ENCODE peak calls at places on chromosomes 12 and 14, in six cellular contexts. Y is prostate gland, M is K562, O is HCT116, S is endothelial cell of umbilical vein, V is transverse colon. N is an unnamed sample.

GRCh38 chr12:91400249-91400648 is 217.6 kb upstream of the DCN start:
- DNase-seq in Y (no peak), M (no peak), O (no peak), S (peak; percentile 93), V (no peak), N (no peak)

GRCh38 chr12:69501154-69501895 is 31.1 kb downstream of the FRS2 start:
- DNase-seq in Y (no peak), M (no peak), O (no peak), S (no peak), V (no peak), N (no peak)

GRCh38 chr12:25769076-25769945 is 189.2 kb upstream of the RASSF8 start:
- DNase-seq in Y (no peak), M (no peak), O (no peak), S (peak; percentile 79), V (no peak), N (no peak)

GRCh38 chr14:58944226-58944769 is 244.2 kb upstream of the DAAM1 start:
- DNase-seq in Y (no peak), M (no peak), O (no peak), S (no peak), V (peak; percentile 59), N (no peak)

GRCh38 chr12:93714382-93714781 is 37.2 kb downstream of the CRADD start:
- DNase-seq in Y (no peak), M (no peak), O (no peak), S (no peak), V (no peak), N (no peak)

GRCh38 chr12:110744176-110744575 is 1.5 kb upstream of the PPP1CC start:
- DNase-seq in Y (no peak), M (no peak), O (no peak), S (peak; percentile 33), V (no peak), N (no peak)

GRCh38 chr12:26032719-26033241 is 74.3 kb downstream of the RASSF8 start:
- DNase-seq in Y (no peak), M (no peak), O (no peak), S (no peak), V (no peak), N (no peak)

GRCh38 chr14:94036328-94037167 is 10.4 kb downstream of the OTUB2 start:
- DNase-seq in Y (peak; percentile 45), M (peak; percentile 66), O (peak; percentile 64), S (peak; percentile 69), V (peak; percentile 81), N (peak; percentile 72)

GRCh38 chr14:75399819-75400678 is 27.8 kb upstream of the JDP2 start:
- DNase-seq in Y (peak; percentile 98), M (no peak), O (no peak), S (peak; percentile 49), V (peak; percentile 94), N (no peak)

GRCh38 chr12:116591608-116592115 is 32.5 kb downstream of the MAP1LC3B2 start:
- DNase-seq in Y (no peak), M (no peak), O (no peak), S (no peak), V (no peak), N (no peak)

GRCh38 chr14:68312884-68313725 is 479.8 kb downstream of the ZFP36L1 start:
- DNase-seq in Y (no peak), M (no peak), O (no peak), S (no peak), V (no peak), N (no peak)

GRCh38 chr12:823043-823698 is 70.8 kb downstream of the WNK1 start:
- DNase-seq in Y (no peak), M (no peak), O (no peak), S (no peak), V (no peak), N (no peak)

GRCh38 chr12:99605-100004 is 33.0 kb downstream of the IQSEC3 start:
- DNase-seq in Y (no peak), M (no peak), O (no peak), S (no peak), V (no peak), N (no peak)

GRCh38 chr12:6647083-6647604 is at the start of gene ACRBP:
- DNase-seq in Y (peak; percentile 53), M (no peak), O (no peak), S (peak; percentile 73), V (peak; percentile 86), N (peak; percentile 74)

GRCh38 chr14:85197976-85198375 is 332.0 kb upstream of the FLRT2 start:
- DNase-seq in Y (no peak), M (no peak), O (no peak), S (peak; percentile 58), V (no peak), N (no peak)

GRCh38 chr12:14874882-14875281 is 10.8 kb downstream of the MGP start:
- DNase-seq in Y (no peak), M (no peak), O (no peak), S (peak; percentile 19), V (no peak), N (no peak)

GRCh38 chr12:21416611-21417121 is 20.8 kb upstream of the PYROXD1 start:
- DNase-seq in Y (no peak), M (no peak), O (no peak), S (peak; percentile 76), V (no peak), N (no peak)

GRCh38 chr12:26058308-26058707 is 66.5 kb downstream of the BHLHE41 start:
- DNase-seq in Y (no peak), M (peak; percentile 7), O (peak; percentile 36), S (no peak), V (no peak), N (no peak)

GRCh38 chr14:47154276-47154797 is 502.8 kb upstream of the RPL10L start:
- DNase-seq in Y (no peak), M (no peak), O (no peak), S (no peak), V (no peak), N (no peak)

GRCh38 chr14:104799239-104799599 is 1.7 kb upstream of the ZBTB42 start:
- DNase-seq in Y (no peak), M (no peak), O (no peak), S (no peak), V (no peak), N (no peak)

GRCh38 chr12:98893126-98893525 is 248.0 kb downstream of the APAF1 start:
- DNase-seq in Y (no peak), M (no peak), O (no peak), S (no peak), V (no peak), N (no peak)

GRCh38 chr12:127943481-127944210 is 323.3 kb upstream of the TMEM132C start:
- DNase-seq in Y (no peak), M (no peak), O (no peak), S (no peak), V (peak; percentile 28), N (no peak)

GRCh38 chr12:2243275-2243674 is 190.5 kb downstream of the CACNA1C start:
- DNase-seq in Y (no peak), M (no peak), O (no peak), S (no peak), V (no peak), N (no peak)

GRCh38 chr12:2246358-2246757 is 193.6 kb downstream of the CACNA1C start:
- DNase-seq in Y (no peak), M (no peak), O (no peak), S (no peak), V (no peak), N (no peak)

GRCh38 chr12:2242206-2242605 is 189.4 kb downstream of the CACNA1C start:
- DNase-seq in Y (no peak), M (no peak), O (no peak), S (no peak), V (no peak), N (no peak)

GRCh38 chr12:2242816-2243215 is 190.0 kb downstream of the CACNA1C start:
- DNase-seq in Y (no peak), M (no peak), O (no peak), S (no peak), V (no peak), N (no peak)

DNA sequence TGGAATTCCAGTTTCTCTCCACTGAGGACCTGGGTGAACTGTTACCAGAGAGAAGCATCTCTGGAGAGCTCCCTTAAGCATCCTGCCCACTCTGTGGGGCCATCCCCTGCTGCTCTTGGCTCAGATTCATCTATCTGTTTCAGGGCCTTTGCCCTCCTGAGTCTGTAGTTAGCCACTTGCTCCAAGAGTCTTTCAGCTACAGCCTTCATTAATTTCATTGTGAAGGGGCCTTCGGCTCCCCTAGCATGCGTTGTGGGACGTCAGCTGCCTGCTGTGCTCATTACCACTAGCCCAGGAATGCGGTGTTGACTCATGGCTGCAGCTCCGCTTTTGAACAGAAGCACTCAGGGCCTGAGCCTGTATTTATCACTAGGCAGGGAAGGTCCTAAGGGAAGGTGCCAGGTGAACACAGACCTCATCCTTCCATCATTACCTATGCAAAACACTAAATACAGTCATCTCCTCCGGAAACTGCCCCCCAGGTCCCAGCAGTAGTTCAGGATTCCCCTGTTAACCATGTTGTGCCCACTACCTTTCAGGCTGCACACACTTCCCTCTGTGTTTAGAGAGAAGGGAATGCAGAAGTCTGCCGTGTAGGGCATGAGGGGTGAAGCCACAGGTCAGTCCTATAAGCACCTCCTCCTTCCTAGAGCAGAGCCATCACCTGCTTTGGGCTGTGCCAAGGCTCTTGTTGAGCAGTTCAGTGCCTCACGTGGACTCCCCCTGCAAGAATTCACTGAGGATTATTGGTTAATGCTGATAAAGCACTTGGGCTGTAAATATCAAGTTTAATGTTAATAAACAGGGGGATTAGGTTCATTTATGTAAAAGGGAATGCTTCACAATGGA is 191.4 kb downstream of the CACNA1C start:
- DNase-seq in Y (no peak), M (no peak), O (peak; percentile 2), S (no peak), V (peak; percentile 34), N (no peak)
- TF ChIP-seq POLR2AphosphoS5 in Y (no peak), M (no peak), O (no peak), S (no peak), V (no peak), N (no peak)

GRCh38 chr14:63641473-63642228 is at the start of gene WDR89:
- DNase-seq in Y (peak; percentile 99), M (peak; percentile 97), O (peak; percentile 98), S (peak; percentile 100), V (peak; percentile 98), N (peak; percentile 76)
- TF ChIP-seq POLR2A in Y (peak; percentile 79), M (peak; percentile 88), O (no peak), S (peak; percentile 81), V (peak; percentile 73), N (peak; percentile 94)

GRCh38 chr14:101380940-101381339 is 180.4 kb upstream of the DIO3 start:
- DNase-seq in Y (no peak), M (no peak), O (no peak), S (no peak), V (no peak), N (no peak)
- TF ChIP-seq POLR2AphosphoS5 in Y (no peak), M (no peak), O (no peak), S (no peak), V (no peak), N (no peak)

DNA sequence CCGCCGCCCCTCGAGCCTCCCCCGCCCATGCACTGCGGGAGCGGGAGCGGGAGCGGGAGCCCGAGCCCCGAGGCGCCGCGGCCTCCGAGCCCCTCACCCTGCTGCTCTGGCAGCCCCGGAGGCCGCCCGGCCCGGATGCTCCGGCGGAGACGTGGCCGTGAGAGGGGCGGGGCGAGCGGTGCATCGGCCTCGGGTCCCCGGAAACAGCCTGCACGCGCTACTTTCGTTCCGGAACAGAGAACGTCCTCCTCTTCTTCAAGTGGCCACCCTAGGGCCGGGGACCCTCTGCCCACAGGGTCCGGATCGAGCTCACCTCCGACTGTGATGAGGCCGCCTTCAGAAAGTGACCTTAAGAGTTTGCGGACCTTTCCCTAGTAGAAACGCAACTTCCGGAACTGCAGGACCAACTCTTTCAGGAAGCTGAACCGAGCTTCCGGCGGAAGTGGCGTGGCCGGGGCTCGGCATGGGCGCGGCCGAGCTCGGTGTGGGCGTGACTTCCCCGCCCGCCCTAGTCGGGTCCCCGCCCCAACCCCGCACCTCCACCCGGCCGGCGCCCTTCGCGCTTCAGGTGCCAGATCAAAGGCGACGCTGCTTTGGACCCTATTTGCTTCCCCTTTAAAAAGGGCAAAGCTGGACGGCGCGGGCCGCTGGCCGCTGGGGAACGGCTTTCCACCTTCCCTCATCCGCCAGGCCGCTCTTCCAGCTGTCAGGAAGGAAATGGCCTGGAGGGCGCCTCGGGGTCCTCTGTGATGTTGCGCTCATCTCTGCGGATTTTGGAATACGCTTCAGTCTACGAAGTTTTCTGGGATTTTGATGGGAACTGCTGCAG is at the start of gene GOLGA3:
- DNase-seq in Y (peak; percentile 93), M (peak; percentile 98), O (peak; percentile 94), S (peak; percentile 92), V (peak; percentile 96), N (peak; percentile 98)
- TF ChIP-seq POLR2A in Y (peak; percentile 51), M (peak; percentile 56), O (peak; percentile 27), S (peak; percentile 85), V (peak; percentile 78), N (peak; percentile 67)